ENCODE peak calls at places on chromosomes 16 and 17, in five cellular contexts. R, J, A, K and D are unnamed samples.

GRCh38 chr17:35732806-35733136 is 1.3 kb downstream of the RASL10B start:
- DNase-seq in R (no peak), J (no peak), A (no peak), K (no peak), D (no peak)

GRCh38 chr17:8894673-8895578 is 27.5 kb upstream of the PIK3R6 start:
- DNase-seq in R (no peak), J (peak), A (peak), K (no peak), D (peak)

GRCh38 chr17:76969598-76970172 is 101.5 kb downstream of the MGAT5B start:
- DNase-seq in R (no peak), J (peak), A (no peak), K (no peak), D (no peak)

GRCh38 chr17:38761612-38762011 is 9.1 kb downstream of the PSMB3 start:
- DNase-seq in R (no peak), J (no peak), A (no peak), K (no peak), D (no peak)

GRCh38 chr16:23668873-23669272 is 9.8 kb upstream of the PLK1 start:
- DNase-seq in R (no peak), J (no peak), A (no peak), K (no peak), D (no peak)

GRCh38 chr17:6831662-6832263 is at the start of gene TEKT1:
- DNase-seq in R (peak), J (peak), A (no peak), K (peak), D (peak)

GRCh38 chr16:81469710-81470481 is 25.3 kb downstream of the CMIP start:
- DNase-seq in R (no peak), J (peak), A (no peak), K (no peak), D (no peak)

GRCh38 chr16:84730406-84731106 is 30.8 kb downstream of the USP10 start:
- DNase-seq in R (peak), J (peak), A (peak), K (no peak), D (no peak)

GRCh38 chr17:35242158-35242804 is 591 bp upstream of the SLFN5 start:
- DNase-seq in R (peak), J (peak), A (no peak), K (peak), D (peak)

GRCh38 chr16:30764816-30765465 is 2.8 kb downstream of the RNF40 start:
- DNase-seq in R (no peak), J (no peak), A (no peak), K (no peak), D (no peak)

GRCh38 chr17:77266891-77267341 is 126.1 kb downstream of the SEC14L1 start:
- DNase-seq in R (no peak), J (no peak), A (no peak), K (no peak), D (no peak)

GRCh38 chr17:47205419-47205963 is 3.7 kb upstream of the MYL4 start:
- DNase-seq in R (peak), J (peak), A (no peak), K (no peak), D (no peak)

GRCh38 chr16:81550412-81550768 is 105.8 kb downstream of the CMIP start:
- DNase-seq in R (no peak), J (no peak), A (no peak), K (no peak), D (no peak)

GRCh38 chr17:43599835-43600234 is 53.7 kb upstream of the ETV4 start:
- DNase-seq in R (no peak), J (peak), A (peak), K (no peak), D (no peak)

GRCh38 chr17:50326831-50327364 is 19.0 kb upstream of the XYLT2 start:
- DNase-seq in R (no peak), J (no peak), A (no peak), K (no peak), D (no peak)

GRCh38 chr16:60945225-60945624 is 1091.0 kb downstream of the CDH8 start:
- DNase-seq in R (no peak), J (no peak), A (no peak), K (no peak), D (peak)

GRCh38 chr16:8402981-8403853 is 187.1 kb downstream of the TMEM114 start:
- DNase-seq in R (no peak), J (peak), A (no peak), K (no peak), D (no peak)

GRCh38 chr16:62870554-62870953 is 834.3 kb upstream of the CDH8 start:
- DNase-seq in R (no peak), J (no peak), A (no peak), K (no peak), D (no peak)

GRCh38 chr16:80038566-80038965 is 438.0 kb upstream of the MAF start:
- DNase-seq in R (no peak), J (no peak), A (no peak), K (no peak), D (no peak)

DNA sequence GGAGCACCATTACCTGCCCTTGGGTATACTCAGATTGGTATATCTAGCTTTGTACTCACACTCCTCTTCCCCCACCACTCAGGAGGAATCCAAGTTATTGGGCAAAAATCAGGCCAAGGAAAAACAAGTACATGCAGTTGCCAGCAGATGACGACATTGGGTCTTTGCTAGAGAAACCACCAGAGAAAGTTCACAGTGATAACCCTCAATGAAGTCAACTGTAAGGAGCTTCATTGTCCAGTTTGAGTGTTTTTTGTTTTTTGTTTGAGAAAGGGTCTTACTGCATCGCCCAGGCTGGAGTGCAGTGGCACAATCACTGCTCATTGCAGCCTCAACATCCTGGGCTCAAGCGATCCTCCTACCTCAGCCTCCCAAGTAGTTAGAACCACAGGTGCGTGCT is 34.6 kb upstream of the TOX3 start:
- DNase-seq in R (no peak), J (peak), A (no peak), K (no peak), D (no peak)
- TF ChIP-seq CTCF in R (no peak), J (peak), A (no peak), K (no peak), D (no peak)

GRCh38 chr16:3182608-3183444 is 5.2 kb upstream of the OR1F1 start:
- DNase-seq in R (no peak), J (peak), A (no peak), K (no peak), D (peak)

GRCh38 chr16:3180445-3180878 is 7.5 kb upstream of the OR1F1 start:
- DNase-seq in R (no peak), J (no peak), A (no peak), K (no peak), D (no peak)

GRCh38 chr16:3179651-3180050 is 8.4 kb upstream of the OR1F1 start:
- DNase-seq in R (no peak), J (no peak), A (no peak), K (no peak), D (no peak)

GRCh38 chr16:3186946-3187690 is 886 bp upstream of the OR1F1 start:
- DNase-seq in R (no peak), J (no peak), A (no peak), K (no peak), D (no peak)

DNA sequence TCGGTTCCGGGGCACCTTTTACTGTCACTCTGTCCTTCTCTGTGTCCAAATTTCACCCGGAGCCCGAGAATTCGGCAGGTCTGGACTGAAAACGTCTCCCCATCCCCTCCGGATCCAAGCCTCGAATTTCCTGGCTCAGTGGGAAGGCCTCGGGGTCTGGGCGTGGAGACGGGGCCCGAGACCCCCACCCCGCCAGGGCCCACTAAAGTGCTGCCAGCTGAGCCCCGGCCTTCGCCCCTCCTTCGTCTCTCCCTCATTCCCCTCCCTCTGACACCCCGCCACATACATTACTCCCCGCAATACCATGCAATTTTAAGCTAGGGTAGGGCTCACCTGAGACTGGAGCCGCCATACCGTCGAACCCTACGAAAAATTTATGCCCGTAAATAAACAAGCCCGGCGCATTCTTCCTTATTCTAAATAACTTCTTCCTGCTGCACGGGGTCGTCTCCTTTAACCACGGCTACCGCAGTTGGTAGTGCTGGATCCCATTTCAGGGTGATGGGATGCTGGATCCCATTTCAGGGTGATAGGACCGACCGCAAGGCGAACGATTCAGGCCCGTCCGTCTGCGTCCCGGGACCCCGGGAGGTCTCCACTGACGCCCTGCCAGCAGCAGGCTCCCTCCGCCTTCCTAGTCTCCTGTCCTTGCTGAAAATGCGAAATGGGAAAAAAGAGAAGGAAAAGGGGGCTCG is 4.4 kb upstream of the OR1F1 start:
- DNase-seq in R (no peak), J (no peak), A (no peak), K (no peak), D (no peak)
- TF ChIP-seq CTCF in R (no peak), J (no peak), A (no peak), K (no peak), D (no peak)

GRCh38 chr17:17445925-17446665 is 30.7 kb upstream of the MED9 start:
- DNase-seq in R (peak), J (peak), A (peak), K (peak), D (no peak)
- TF ChIP-seq CTCF in R (no peak), J (no peak), A (peak), K (no peak), D (no peak)

DNA sequence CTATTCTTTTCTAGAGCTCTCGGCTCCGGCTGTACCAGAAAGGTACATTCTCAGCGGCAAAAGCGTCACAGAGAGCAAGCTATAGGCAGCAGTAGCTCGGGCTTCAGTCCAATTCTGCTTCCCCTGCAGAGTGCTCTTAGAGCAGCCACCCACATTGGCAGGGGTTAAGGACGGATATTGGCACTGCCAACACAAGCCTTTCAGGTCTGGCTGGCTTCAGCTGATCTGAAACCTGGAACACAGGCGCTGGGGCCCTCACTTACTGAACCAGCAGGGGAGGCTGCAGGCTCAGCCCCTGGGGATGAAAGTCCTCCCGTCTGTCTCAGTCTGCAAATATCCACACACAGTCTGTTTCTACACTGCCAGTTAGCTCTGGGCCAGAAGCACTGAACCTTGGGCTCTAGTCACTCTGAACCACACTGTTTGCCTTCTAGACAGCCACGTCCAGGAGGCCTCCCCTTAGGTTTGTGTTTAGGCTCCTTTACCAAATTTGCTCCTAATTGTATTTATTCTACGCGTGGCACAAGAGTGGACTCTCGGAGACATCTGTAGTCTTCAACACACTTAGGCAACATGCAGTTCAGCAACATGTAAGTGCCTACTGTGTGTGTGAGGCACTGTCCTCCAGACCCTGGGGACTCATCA is 40.1 kb downstream of the HIC1 start:
- DNase-seq in R (peak), J (peak), A (no peak), K (peak), D (no peak)
- TF ChIP-seq CTCF in R (peak), J (peak), A (peak), K (peak), D (peak)